ENCODE peak calls at places on chromosomes 16 and 17, in eight cellular contexts. N is RPMI7951; F is activated CD4-positive, alpha-beta T cell treated with anti-CD3 and anti-CD28 coated beads, Interleukin-2, amount 50 U/mL, for 48 hours; Q is transverse colon; L is posterior cingulate gyrus; I is EL; R is A673; V is activated effector memory CD4-positive, alpha-beta T cell treated with Interleukin-2 at 50 U/mL for 16 hours. J is an unnamed sample.

GRCh38 chr16:51143166-51143565 is 7.9 kb downstream of the SALL1 start:
- DNase-seq in N (no peak), F (no peak), Q (no peak), L (no peak), I (no peak), R (peak; percentile 64), V (no peak), J (no peak)

GRCh38 chr17:43732961-43733360 is 25.6 kb downstream of the SOST start:
- DNase-seq in N (peak; percentile 88), F (no peak), Q (no peak), L (no peak), I (peak; percentile 90), R (no peak), V (no peak), J (no peak)

GRCh38 chr17:65794572-65794971 is 233.1 kb upstream of the AXIN2 start:
- DNase-seq in N (peak; percentile 40), F (no peak), Q (no peak), L (no peak), I (peak; percentile 36), R (peak; percentile 52), V (no peak), J (no peak)

GRCh38 chr16:85575910-85576309 is 37.2 kb upstream of the GSE1 start:
- DNase-seq in N (no peak), F (no peak), Q (no peak), L (no peak), I (no peak), R (no peak), V (no peak), J (no peak)

GRCh38 chr16:4370570-4371480 is 823 bp upstream of the VASN start:
- DNase-seq in N (peak; percentile 97), F (no peak), Q (peak; percentile 57), L (peak; percentile 36), I (peak; percentile 96), R (no peak), V (no peak), J (no peak)

GRCh38 chr17:37547986-37548385 is 58.3 kb downstream of the DUSP14 start:
- DNase-seq in N (no peak), F (no peak), Q (no peak), L (no peak), I (no peak), R (no peak), V (no peak), J (no peak)

GRCh38 chr17:82439829-82440365 is 10.7 kb downstream of the CYBC1 start:
- DNase-seq in N (no peak), F (no peak), Q (no peak), L (no peak), I (no peak), R (no peak), V (no peak), J (no peak)

GRCh38 chr17:81859906-81860755 is at the start of gene P4HB:
- DNase-seq in N (no peak), F (peak; percentile 28), Q (peak; percentile 33), L (no peak), I (no peak), R (no peak), V (no peak), J (peak; percentile 96)

J was measured in activated naive CD8-positive, alpha-beta T cell treated with anti-CD3 and anti-CD28 coated beads, Interleukin-2, amount 50 U/mL, for 24 hours.